ENCODE peak calls at places on chromosomes 5 and 9, in six cellular contexts. M is IMR-90, X is mesendoderm, K is mesenchymal stem cell, Y is H9, N is H1. F is an unnamed sample.
A peak's percentile ranks its signal among the peaks of the same experiment; 100 is the strongest.

GRCh38 chr9:13450723-13451122 is 171.2 kb upstream of the MPDZ start:
- DNase-seq in M (no peak), X (no peak), K (no peak), Y (no peak), N (no peak), F (no peak)

GRCh38 chr5:43042626-43043399 is 2.7 kb upstream of the ANXA2R start:
- DNase-seq in M (peak; percentile 70), X (peak; percentile 72), K (peak; percentile 78), Y (peak; percentile 54), N (peak; percentile 67), F (peak; percentile 60)

GRCh38 chr9:121294181-121294743 is 26.3 kb downstream of the GSN start:
- DNase-seq in M (no peak), X (no peak), K (no peak), Y (no peak), N (no peak), F (no peak)

GRCh38 chr5:34483442-34484033 is 172.6 kb upstream of the RAI14 start:
- DNase-seq in M (no peak), X (peak; percentile 75), K (no peak), Y (peak; percentile 64), N (no peak), F (peak; percentile 44)

GRCh38 chr5:159826351-159827222 is 89.7 kb upstream of the ADRA1B start:
- DNase-seq in M (peak; percentile 81), X (peak; percentile 33), K (peak; percentile 78), Y (peak; percentile 40), N (no peak), F (no peak)

GRCh38 chr9:134365791-134366222 is 39.6 kb downstream of the RXRA start:
- DNase-seq in M (no peak), X (peak; percentile 33), K (no peak), Y (peak; percentile 41), N (no peak), F (peak; percentile 17)

GRCh38 chr9:123000371-123001068 is 32.9 kb upstream of the GPR21 start:
- DNase-seq in M (no peak), X (peak; percentile 16), K (no peak), Y (no peak), N (no peak), F (no peak)

GRCh38 chr5:140221697-140222223 is 46.8 kb downstream of the CYSTM1 start:
- DNase-seq in M (peak; percentile 93), X (no peak), K (peak; percentile 80), Y (no peak), N (no peak), F (no peak)

GRCh38 chr5:59813761-59814562 is 79.6 kb downstream of the PDE4D start:
- DNase-seq in M (peak; percentile 67), X (peak; percentile 80), K (peak; percentile 82), Y (no peak), N (peak; percentile 60), F (peak; percentile 54)

GRCh38 chr5:131169810-131170539 is 769 bp upstream of the LYRM7 start:
- DNase-seq in M (no peak), X (no peak), K (no peak), Y (no peak), N (no peak), F (no peak)

GRCh38 chr9:128139621-128140020 is 9.6 kb upstream of the LCN2 start:
- DNase-seq in M (no peak), X (no peak), K (no peak), Y (no peak), N (no peak), F (no peak)

GRCh38 chr5:91556-92263 is at the start of gene PLEKHG4B:
- DNase-seq in M (no peak), X (peak; percentile 90), K (no peak), Y (peak; percentile 93), N (peak; percentile 96), F (peak; percentile 84)

GRCh38 chr5:134468921-134469400 is 56.5 kb upstream of the JADE2 start:
- DNase-seq in M (no peak), X (no peak), K (no peak), Y (no peak), N (no peak), F (no peak)

GRCh38 chr9:35481347-35481975 is 8.4 kb upstream of the RUSC2 start:
- DNase-seq in M (peak; percentile 75), X (peak; percentile 60), K (peak; percentile 69), Y (peak; percentile 49), N (peak; percentile 65), F (no peak)

GRCh38 chr9:98326402-98327248 is 71.2 kb upstream of the TBC1D2 start:
- DNase-seq in M (peak; percentile 80), X (peak; percentile 34), K (no peak), Y (no peak), N (no peak), F (no peak)

GRCh38 chr5:139837711-139838380 is 42.2 kb downstream of the PSD2 start:
- DNase-seq in M (no peak), X (no peak), K (no peak), Y (no peak), N (no peak), F (no peak)

GRCh38 chr5:179533024-179533423 is 17.3 kb upstream of the RUFY1 start:
- DNase-seq in M (no peak), X (no peak), K (no peak), Y (no peak), N (no peak), F (no peak)

GRCh38 chr9:746661-747434 is 94.6 kb upstream of the DMRT1 start:
- DNase-seq in M (no peak), X (no peak), K (no peak), Y (no peak), N (peak; percentile 33), F (no peak)

GRCh38 chr5:116970318-116970717 is 395.7 kb upstream of the SEMA6A start:
- DNase-seq in M (no peak), X (peak; percentile 75), K (peak; percentile 55), Y (no peak), N (no peak), F (no peak)

GRCh38 chr5:109335114-109335513 is 74.7 kb downstream of the PJA2 start:
- DNase-seq in M (no peak), X (no peak), K (no peak), Y (no peak), N (no peak), F (no peak)

GRCh38 chr5:53480474-53481353 is at the start of gene FST:
- DNase-seq in M (peak; percentile 36), X (peak; percentile 63), K (peak; percentile 57), Y (peak; percentile 42), N (peak; percentile 78), F (peak; percentile 72)

GRCh38 chr9:122099271-122099869 is 6.3 kb upstream of the TTLL11 start:
- DNase-seq in M (peak; percentile 74), X (peak; percentile 84), K (peak; percentile 65), Y (peak; percentile 76), N (peak; percentile 92), F (peak; percentile 84)

GRCh38 chr9:127113540-127113928 is 8.9 kb downstream of the ANGPTL2 start:
- DNase-seq in M (no peak), X (no peak), K (no peak), Y (no peak), N (no peak), F (no peak)

GRCh38 chr5:39217365-39218281 is 1.7 kb downstream of the FYB1 start:
- DNase-seq in M (peak; percentile 80), X (peak; percentile 75), K (peak; percentile 79), Y (peak; percentile 70), N (peak; percentile 83), F (peak; percentile 65)

GRCh38 chr9:114908104-114908621 is 22.2 kb downstream of the TNFSF8 start:
- DNase-seq in M (peak; percentile 52), X (peak; percentile 98), K (peak; percentile 75), Y (peak; percentile 46), N (no peak), F (no peak)

GRCh38 chr5:9716838-9717281 is 86.7 kb upstream of the TAS2R1 start:
- DNase-seq in M (peak; percentile 96), X (peak; percentile 73), K (peak; percentile 83), Y (no peak), N (no peak), F (no peak)

GRCh38 chr5:5350101-5350500 is 72.4 kb upstream of the ICE1 start:
- DNase-seq in M (no peak), X (no peak), K (peak; percentile 55), Y (no peak), N (no peak), F (no peak)

GRCh38 chr9:19497276-19497675 is 88.5 kb downstream of the ACER2 start:
- DNase-seq in M (no peak), X (no peak), K (no peak), Y (no peak), N (no peak), F (no peak)

GRCh38 chr9:90112791-90113190 is 508.0 kb downstream of the GADD45G start:
- DNase-seq in M (peak; percentile 5), X (no peak), K (peak; percentile 85), Y (no peak), N (no peak), F (no peak)

DNA sequence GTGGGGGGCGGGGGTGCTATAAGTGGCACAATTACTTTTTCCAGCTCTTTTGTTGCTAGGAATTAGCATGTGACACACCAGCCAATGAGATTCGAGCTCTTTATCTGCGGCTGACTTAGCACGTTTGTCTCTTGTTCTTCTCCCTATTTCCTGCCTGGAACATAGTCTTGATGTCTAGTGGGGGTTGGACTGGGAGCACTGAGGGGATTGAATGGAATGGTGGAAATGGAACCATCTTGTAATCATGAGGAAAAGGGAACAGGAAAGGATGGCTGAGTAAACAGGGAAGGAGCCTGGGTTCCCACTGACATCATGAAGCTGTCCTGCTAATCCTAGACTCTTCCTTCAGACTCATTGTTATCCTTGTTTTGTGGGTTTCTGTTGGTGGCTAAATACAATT is 356.4 kb downstream of the TMEM167A start:
- DNase-seq in M (no peak), X (peak; percentile 39), K (no peak), Y (no peak), N (no peak), F (no peak)
- H2BK15ac ChIP-seq in M (no peak overlapping the region), X (no peak overlapping the region), K (no peak overlapping the region), Y (no peak overlapping the region), N (no peak overlapping the region), F (no peak overlapping the region)

GRCh38 chr9:97301974-97302373 is 5.5 kb upstream of the CCDC180 start:
- DNase-seq in M (no peak), X (no peak), K (no peak), Y (no peak), N (no peak), F (no peak)

GRCh38 chr9:97299809-97300414 is 7.5 kb upstream of the CCDC180 start:
- DNase-seq in M (no peak), X (no peak), K (no peak), Y (no peak), N (no peak), F (no peak)

GRCh38 chr9:97293827-97294226 is 13.6 kb upstream of the CCDC180 start:
- DNase-seq in M (no peak), X (no peak), K (no peak), Y (no peak), N (no peak), F (no peak)

GRCh38 chr9:97300586-97300985 is 6.9 kb upstream of the CCDC180 start:
- DNase-seq in M (no peak), X (no peak), K (no peak), Y (no peak), N (no peak), F (no peak)

GRCh38 chr9:97297889-97298288 is 9.6 kb upstream of the CCDC180 start:
- DNase-seq in M (no peak), X (no peak), K (no peak), Y (no peak), N (no peak), F (no peak)
- H2BK15ac ChIP-seq in M (no peak overlapping the region), X (no peak overlapping the region), K (no peak overlapping the region), Y (no peak overlapping the region), N (no peak overlapping the region), F (no peak overlapping the region)

GRCh38 chr5:37945446-37945845 is 105.6 kb upstream of the GDNF start:
- DNase-seq in M (no peak), X (no peak), K (no peak), Y (no peak), N (no peak), F (no peak)
- H2BK15ac ChIP-seq in M (no peak overlapping the region), X (no peak overlapping the region), K (no peak overlapping the region), Y (no peak overlapping the region), N (no peak overlapping the region), F (no peak overlapping the region)

GRCh38 chr9:4927701-4928100 is 57.4 kb upstream of the JAK2 start:
- DNase-seq in M (no peak), X (no peak), K (no peak), Y (no peak), N (no peak), F (no peak)
- H2BK15ac ChIP-seq in M (no peak overlapping the region), X (no peak overlapping the region), K (no peak overlapping the region), Y (no peak overlapping the region), N (no peak overlapping the region), F (no peak overlapping the region)